ENCODE peak calls at places on chromosomes 12 and 14, in nine cellular contexts. P, O, K, E, X, A, D, T and C are unnamed samples.

GRCh38 chr12:7093892-7094291 is 1.6 kb upstream of the C1R start:
- DNase-seq in P (no peak), O (no peak), K (peak; percentile 58), E (peak; percentile 57), X (no peak), A (no peak), D (no peak), T (no peak), C (no peak)

GRCh38 chr14:101877766-101878165 is 86.6 kb upstream of the DYNC1H1 start:
- DNase-seq in P (no peak), O (no peak), K (no peak), E (no peak), X (no peak), A (no peak), D (no peak), T (no peak), C (no peak)

GRCh38 chr14:52124791-52125661 is 56.2 kb upstream of the NID2 start:
- DNase-seq in P (no peak), O (no peak), K (no peak), E (no peak), X (no peak), A (no peak), D (no peak), T (no peak), C (no peak)

GRCh38 chr14:100056964-100057817 is 8.0 kb upstream of the EVL start:
- DNase-seq in P (no peak), O (no peak), K (no peak), E (no peak), X (no peak), A (no peak), D (no peak), T (no peak), C (no peak)

GRCh38 chr14:100673085-100673806 is 53.4 kb upstream of the DLK1 start:
- DNase-seq in P (peak; percentile 74), O (no peak), K (no peak), E (no peak), X (no peak), A (peak; percentile 63), D (no peak), T (no peak), C (peak; percentile 39)

GRCh38 chr12:32490801-32491200 is 91.4 kb downstream of the FGD4 start:
- DNase-seq in P (no peak), O (no peak), K (no peak), E (no peak), X (no peak), A (no peak), D (no peak), T (no peak), C (no peak)

GRCh38 chr12:13234045-13234641 is 37.6 kb downstream of the EMP1 start:
- DNase-seq in P (peak; percentile 40), O (no peak), K (peak; percentile 33), E (no peak), X (no peak), A (no peak), D (peak; percentile 3), T (peak; percentile 44), C (no peak)

GRCh38 chr14:81435578-81436295 is 35.6 kb upstream of the STON2 start:
- DNase-seq in P (peak; percentile 42), O (peak; percentile 54), K (peak; percentile 23), E (peak; percentile 80), X (no peak), A (peak; percentile 60), D (no peak), T (peak; percentile 41), C (peak; percentile 87)

GRCh38 chr14:105989746-105990302 is 463.4 kb downstream of the TMEM121 start:
- DNase-seq in P (no peak), O (no peak), K (no peak), E (no peak), X (no peak), A (no peak), D (no peak), T (no peak), C (no peak)

GRCh38 chr12:107318804-107319535 is 225.6 kb upstream of the CRY1 start:
- DNase-seq in P (peak; percentile 17), O (no peak), K (no peak), E (peak; percentile 48), X (peak; percentile 6), A (no peak), D (no peak), T (no peak), C (no peak)

GRCh38 chr14:36767603-36768281 is 106.1 kb downstream of the PAX9 start:
- DNase-seq in P (no peak), O (no peak), K (no peak), E (no peak), X (no peak), A (no peak), D (no peak), T (no peak), C (no peak)

GRCh38 chr14:21039059-21039422 is 3.1 kb upstream of the RNASE7 start:
- DNase-seq in P (peak; percentile 90), O (peak; percentile 88), K (peak; percentile 86), E (peak; percentile 96), X (no peak), A (peak; percentile 74), D (no peak), T (peak; percentile 93), C (peak; percentile 87)

GRCh38 chr12:30461011-30461670 is 234.5 kb downstream of the IPO8 start:
- DNase-seq in P (no peak), O (no peak), K (no peak), E (no peak), X (no peak), A (no peak), D (no peak), T (no peak), C (no peak)

GRCh38 chr12:127516467-127516866 is 750.5 kb upstream of the TMEM132C start:
- DNase-seq in P (no peak), O (no peak), K (no peak), E (no peak), X (no peak), A (no peak), D (no peak), T (no peak), C (no peak)

GRCh38 chr14:26709019-26709418 is 111.2 kb upstream of the NOVA1 start:
- DNase-seq in P (no peak), O (no peak), K (no peak), E (no peak), X (no peak), A (no peak), D (no peak), T (no peak), C (no peak)

GRCh38 chr12:92505373-92506340 is 197.1 kb upstream of the PLEKHG7 start:
- DNase-seq in P (peak; percentile 40), O (peak; percentile 78), K (peak; percentile 44), E (peak; percentile 62), X (no peak), A (peak; percentile 51), D (peak; percentile 1), T (peak; percentile 75), C (peak; percentile 92)

GRCh38 chr12:99386907-99387306 is 260.6 kb upstream of the GARIN6 start:
- DNase-seq in P (no peak), O (no peak), K (no peak), E (no peak), X (no peak), A (no peak), D (no peak), T (no peak), C (no peak)

GRCh38 chr12:121964813-121965643 is 46.6 kb downstream of the CFAP251 start:
- DNase-seq in P (no peak), O (no peak), K (peak; percentile 53), E (no peak), X (no peak), A (no peak), D (no peak), T (no peak), C (no peak)

GRCh38 chr14:59318908-59319307 is 130.4 kb downstream of the DAAM1 start:
- DNase-seq in P (no peak), O (no peak), K (no peak), E (no peak), X (no peak), A (no peak), D (no peak), T (no peak), C (no peak)
- H3K4me1 ChIP-seq in P (peaks cover 7% of the 10 kb centered on the region), O (peaks cover 85% of the 10 kb centered on the region), K (peaks cover 8% of the 10 kb centered on the region), E (peaks cover 18% of the 10 kb centered on the region), X (no peaks in the 10 kb centered on the region), A (peaks cover 29% of the 10 kb centered on the region), D (no peaks in the 10 kb centered on the region), T (no peaks in the 10 kb centered on the region), C (peaks cover 22% of the 10 kb centered on the region)

GRCh38 chr12:2287151-2287550 is 234.4 kb downstream of the CACNA1C start:
- DNase-seq in P (no peak), O (no peak), K (no peak), E (no peak), X (no peak), A (no peak), D (no peak), T (no peak), C (no peak)
- H3K4me1 ChIP-seq in P (no peaks in the 10 kb centered on the region), O (peaks cover 100% of the 10 kb centered on the region), K (no peaks in the 10 kb centered on the region), E (no peaks in the 10 kb centered on the region), X (no peaks in the 10 kb centered on the region), A (peaks cover 48% of the 10 kb centered on the region), D (no peaks in the 10 kb centered on the region), T (peaks cover 27% of the 10 kb centered on the region), C (peaks cover 15% of the 10 kb centered on the region)

DNA sequence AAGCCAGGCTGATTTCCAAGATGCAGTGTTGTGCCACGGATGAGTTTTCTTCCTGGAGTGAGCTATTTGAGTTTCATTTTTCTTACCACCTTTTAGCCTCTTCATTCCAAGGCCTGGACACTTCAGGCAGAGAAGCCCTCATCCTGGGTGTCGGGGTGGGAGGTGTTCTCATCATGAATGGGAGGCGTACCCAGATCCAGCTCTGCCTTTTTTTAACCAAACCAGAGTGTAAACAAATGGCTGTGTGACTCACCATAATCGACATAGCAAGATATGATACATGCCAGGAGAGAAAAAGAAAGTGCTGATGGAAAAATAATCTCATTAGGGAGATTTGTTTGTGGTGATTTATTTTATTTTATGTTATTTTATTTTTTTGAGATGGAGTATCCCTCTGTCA is 80.0 kb downstream of the ARF6 start:
- DNase-seq in P (no peak), O (no peak), K (peak; percentile 65), E (no peak), X (no peak), A (peak; percentile 71), D (no peak), T (peak; percentile 38), C (no peak)
- H3K4me1 ChIP-seq in P (peaks cover 42% of the 10 kb centered on the region), O (peaks cover 39% of the 10 kb centered on the region), K (peaks cover 44% of the 10 kb centered on the region), E (peaks cover 33% of the 10 kb centered on the region), X (peaks cover 58% of the 10 kb centered on the region), A (peaks cover 63% of the 10 kb centered on the region), D (peaks cover 70% of the 10 kb centered on the region), T (no peaks in the 10 kb centered on the region), C (peaks cover 35% of the 10 kb centered on the region)

DNA sequence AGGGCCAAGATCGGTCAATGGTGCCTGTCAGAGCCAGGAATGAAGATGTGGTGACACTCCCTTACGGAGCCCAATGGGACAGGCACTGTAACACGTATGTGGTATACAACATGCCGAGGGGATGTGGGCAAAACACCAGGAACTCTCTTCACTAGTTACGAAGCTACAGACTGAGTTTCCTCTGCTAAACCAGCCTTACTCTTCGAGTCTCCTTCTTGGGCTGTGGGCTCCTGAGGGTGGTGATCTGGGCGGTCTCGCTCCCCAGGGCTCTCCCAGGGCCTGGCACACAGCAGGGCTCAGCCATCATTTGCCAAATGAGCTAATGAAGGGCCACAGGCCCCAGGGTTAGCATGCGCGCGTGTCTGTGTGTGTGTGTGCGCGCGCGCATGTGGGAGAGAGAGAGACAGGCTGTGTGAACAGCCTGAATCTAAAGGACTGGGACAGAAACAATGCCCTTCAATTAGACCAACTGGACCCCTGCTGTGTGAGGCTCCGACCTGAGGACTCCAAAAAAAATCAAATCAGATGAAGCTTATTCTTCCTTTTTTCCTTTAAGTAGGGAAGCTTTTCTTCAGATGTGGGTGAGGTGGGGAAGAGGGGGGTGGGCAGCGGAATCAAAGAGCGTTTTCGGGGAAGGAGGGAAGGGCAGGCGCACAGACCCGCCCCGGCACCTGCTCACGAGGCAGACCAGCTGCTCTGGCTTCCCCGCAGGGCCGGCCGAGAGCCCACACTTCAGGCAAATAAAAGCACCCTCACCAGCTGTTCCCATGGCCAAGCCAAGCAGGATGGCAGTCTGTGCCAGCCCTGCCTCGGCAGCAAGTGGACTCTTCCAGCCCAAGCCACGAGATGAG is 42.5 kb downstream of the CCDC88C start:
- DNase-seq in P (peak; percentile 59), O (no peak), K (no peak), E (no peak), X (no peak), A (no peak), D (no peak), T (no peak), C (no peak)
- H3K4me1 ChIP-seq in P (peaks cover 47% of the 10 kb centered on the region), O (peaks cover 64% of the 10 kb centered on the region), K (no peaks in the 10 kb centered on the region), E (peaks cover 15% of the 10 kb centered on the region), X (peaks cover 98% of the 10 kb centered on the region), A (peaks cover 100% of the 10 kb centered on the region), D (peaks cover 99% of the 10 kb centered on the region), T (peaks cover 6% of the 10 kb centered on the region), C (peaks cover 29% of the 10 kb centered on the region)